ENCODE peak calls at places on chromosomes 16 and 17, in seven cellular contexts. T is HCT116, Q is OCI-LY7, X is SK-N-SH, C is hepatocyte, Z is GM23338, A is MM.1S. F is an unnamed sample. For H3K9me2, the result is how much of the 10 kb centered on the place peaks cover.

GRCh38 chr16:31871510-31871909 is 2.1 kb upstream of the ZNF267 start:
- DNase-seq in A (no peak), X (no peak), T (no peak), C (no peak), Z (no peak), Q (no peak), F (no peak)

GRCh38 chr17:69574257-69575197 is 160.0 kb downstream of the MAP2K6 start:
- DNase-seq in Q (peak), X (no peak), T (no peak), A (no peak), C (no peak), Z (peak), F (peak)

GRCh38 chr17:76458580-76459490 is 5.9 kb upstream of the UBE2O start:
- DNase-seq in X (peak), C (peak), Z (peak), A (peak), Q (peak), T (peak), F (peak)

GRCh38 chr16:52494621-52495020 is 52.3 kb downstream of the TOX3 start:
- DNase-seq in Z (no peak), C (no peak), X (no peak), A (no peak), Q (no peak), T (no peak), F (no peak)

GRCh38 chr17:71145486-71145885 is 975.3 kb upstream of the SOX9 start:
- DNase-seq in Z (no peak), X (no peak), C (no peak), A (no peak), T (no peak), Q (no peak), F (no peak)

GRCh38 chr16:67928561-67929364 is 2.9 kb downstream of the CTRL start:
- DNase-seq in T (peak), Q (peak), C (peak), A (peak), Z (peak), X (peak), F (peak)

GRCh38 chr16:86604436-86605220 is 26.3 kb downstream of the FOXL1 start:
- DNase-seq in X (no peak), Z (no peak), A (peak), T (no peak), C (no peak), Q (peak), F (no peak)

GRCh38 chr17:72697602-72698146 is 394.8 kb downstream of the SLC39A11 start:
- DNase-seq in C (peak), X (peak), T (no peak), Z (no peak), A (no peak), Q (no peak), F (peak)

GRCh38 chr16:56985288-56985961 is 3.9 kb upstream of the NLRC5 start:
- DNase-seq in Z (no peak), X (no peak), Q (no peak), C (peak), T (peak), A (no peak), F (peak)

GRCh38 chr16:78984887-78985464 is 615.6 kb downstream of the MAF start:
- DNase-seq in Q (no peak), T (no peak), X (peak), C (peak), Z (no peak), A (no peak), F (no peak)

GRCh38 chr16:47965439-47965838 is 190.4 kb downstream of the ABCC12 start:
- DNase-seq in C (no peak), A (no peak), Q (no peak), X (no peak), T (no peak), Z (peak), F (no peak)

GRCh38 chr17:73924488-73925186 is 278.8 kb upstream of the RPL38 start:
- DNase-seq in T (no peak), A (no peak), X (no peak), Z (no peak), Q (no peak), C (no peak), F (no peak)

GRCh38 chr17:68248199-68248825 is 469 bp downstream of the AMZ2 start:
- DNase-seq in X (no peak), T (no peak), Q (no peak), A (peak), Z (no peak), C (peak), F (peak)

GRCh38 chr16:63983401-63983800 is 1138.5 kb downstream of the CDH11 start:
- DNase-seq in Q (no peak), C (peak), Z (peak), X (no peak), T (no peak), A (no peak), F (peak)

GRCh38 chr17:50219345-50219744 is 17.9 kb upstream of the COL1A1 start:
- DNase-seq in Q (no peak), C (peak), Z (no peak), A (no peak), T (no peak), X (no peak), F (peak)

GRCh38 chr17:83189013-83189672 is 109.7 kb downstream of the METRNL start:
- DNase-seq in Z (no peak), X (no peak), C (no peak), T (no peak), Q (no peak), A (no peak), F (no peak)

GRCh38 chr17:14461131-14461530 is 160.2 kb downstream of the HS3ST3B1 start:
- DNase-seq in T (no peak), C (no peak), Q (no peak), Z (no peak), A (no peak), X (no peak), F (no peak)

GRCh38 chr16:22977294-22977697 is 163.3 kb downstream of the HS3ST2 start:
- DNase-seq in C (no peak), X (no peak), A (peak), T (peak), Q (peak), Z (peak), F (peak)

GRCh38 chr17:41665566-41666335 is 22.9 kb upstream of the EIF1 start:
- DNase-seq in Z (peak), X (peak), Q (peak), C (peak), A (peak), T (peak), F (peak)

GRCh38 chr17:58324409-58325288 is 3.9 kb downstream of the TSPOAP1 start:
- DNase-seq in Q (no peak), Z (peak), T (no peak), A (no peak), X (peak), C (peak), F (peak)
- TF ChIP-seq EZH2phosphoT487 in Q (no peak), Z (no peak), T (no peak), A (no peak), X (no peak), C (no peak), F (no peak)

GRCh38 chr17:29246638-29247037 is at the start of gene CRYBA1:
- DNase-seq in Z (no peak), C (no peak), Q (no peak), A (no peak), T (no peak), X (no peak), F (no peak)

GRCh38 chr17:29247219-29247618 is 560 bp downstream of the CRYBA1 start:
- DNase-seq in C (no peak), Z (no peak), A (no peak), Q (no peak), T (no peak), X (no peak), F (no peak)

GRCh38 chr17:29242790-29243189 is 3.9 kb upstream of the CRYBA1 start:
- DNase-seq in C (no peak), Z (no peak), T (no peak), A (no peak), X (no peak), Q (no peak), F (no peak)

GRCh38 chr17:29243792-29244191 is 2.9 kb upstream of the CRYBA1 start:
- DNase-seq in A (no peak), T (no peak), Z (peak), X (peak), Q (peak), C (no peak), F (peak)

DNA sequence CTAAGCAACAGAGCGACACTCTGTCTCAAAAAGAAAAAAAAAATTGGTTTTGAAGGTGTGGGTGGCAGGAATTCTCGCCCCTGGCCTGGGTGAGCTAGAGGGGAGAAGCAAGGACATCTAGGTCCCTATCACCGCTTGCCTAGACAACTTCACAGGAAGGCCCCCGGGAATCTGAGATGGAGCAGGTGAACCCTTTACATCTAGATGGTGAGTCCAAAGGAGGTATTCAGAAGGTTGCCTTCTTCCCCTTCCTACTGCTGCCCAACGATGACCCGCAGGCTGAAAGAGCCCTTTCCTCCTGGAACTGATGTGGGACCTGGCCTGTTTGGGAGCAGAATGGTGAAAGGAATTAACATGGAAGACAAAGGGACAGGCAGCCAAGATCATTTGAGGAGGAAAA is 1.3 kb upstream of the CRYBA1 start:
- DNase-seq in Z (no peak), C (no peak), A (no peak), Q (no peak), T (no peak), X (no peak), F (no peak)
- H3K9me2 ChIP-seq in Z (under half), C (under half), A (under half), Q (under half), T (under half), X (under half), F (under half)

DNA sequence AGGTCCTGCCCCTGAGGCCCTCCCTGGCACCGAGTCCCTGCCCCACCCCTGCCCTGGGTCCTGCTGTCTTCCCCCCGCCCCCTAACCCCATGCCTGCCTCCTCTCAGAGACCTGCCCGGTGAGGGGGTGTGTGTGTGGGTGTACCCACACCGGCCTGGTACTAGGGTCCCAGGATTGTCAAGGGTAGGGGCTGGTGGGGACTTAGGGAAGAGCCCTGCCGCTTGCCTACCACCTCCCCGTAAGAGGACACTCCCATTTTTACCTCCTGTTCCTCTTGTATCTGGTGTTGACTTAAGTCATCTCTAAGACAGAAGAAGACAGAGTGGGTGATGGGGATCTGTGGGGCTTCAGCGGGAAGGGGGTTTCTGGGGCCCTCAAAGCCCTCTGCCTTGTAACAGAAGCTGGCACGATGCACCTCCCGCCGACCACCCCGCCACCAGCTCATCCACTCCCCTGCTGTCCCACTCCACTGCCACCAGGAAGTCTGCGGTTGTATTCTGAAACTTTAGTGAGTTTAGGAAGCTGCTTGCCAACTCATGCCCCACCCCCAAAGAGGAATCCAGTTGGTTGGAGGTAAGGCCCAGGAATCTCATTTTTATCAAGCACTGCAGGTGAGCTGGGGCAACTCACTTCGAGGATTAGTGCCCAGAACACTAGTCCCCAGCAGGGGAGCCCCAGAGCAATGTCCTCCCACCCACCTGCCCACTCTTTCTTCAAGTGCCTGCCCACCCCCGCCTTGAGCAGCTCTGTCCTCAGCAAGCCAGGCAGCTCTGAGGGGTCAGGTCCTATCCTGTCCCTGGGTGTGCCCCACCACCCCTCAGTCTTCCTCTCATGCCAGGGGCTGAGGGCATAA is 5.6 kb downstream of the SPATA32 start:
- DNase-seq in T (no peak), Q (no peak), Z (peak), X (no peak), A (peak), C (no peak), F (no peak)
- TF ChIP-seq CTCF in T (peak), Q (no peak), Z (no peak), X (no peak), A (peak), C (no peak), F (peak)

GRCh38 chr17:3980381-3980975 is 16.2 kb upstream of the ATP2A3 start:
- DNase-seq in C (no peak), Q (no peak), X (peak), A (no peak), Z (no peak), T (no peak), F (no peak)
- TF ChIP-seq EZH2phosphoT487 in C (no peak), Q (no peak), X (no peak), A (no peak), Z (no peak), T (no peak), F (no peak)

GRCh38 chr16:80418772-80419355 is 121.9 kb upstream of the DYNLRB2 start:
- DNase-seq in X (no peak), Q (no peak), Z (no peak), C (no peak), A (no peak), T (no peak), F (no peak)
- H3K9me2 ChIP-seq in X (under half), Q (under half), Z (under half), C (under half), A (under half), T (under half), F (under half)

GRCh38 chr17:44952946-44953475 is 5.4 kb upstream of the KIF18B start:
- DNase-seq in Q (no peak), Z (peak), A (no peak), X (no peak), C (no peak), T (no peak), F (no peak)
- TF ChIP-seq CTCF in Q (no peak), Z (peak), A (no peak), X (no peak), C (no peak), T (no peak), F (no peak)

GRCh38 chr16:75763250-75763649 is 37.0 kb upstream of the CPHXL start:
- DNase-seq in T (no peak), Q (no peak), X (no peak), A (no peak), Z (peak), C (no peak), F (no peak)

GRCh38 chr16:75762746-75763145 is 36.5 kb upstream of the CPHXL start:
- DNase-seq in X (no peak), C (no peak), A (no peak), Z (no peak), T (no peak), Q (peak), F (no peak)

GRCh38 chr16:75760018-75760519 is 33.8 kb upstream of the CPHXL start:
- DNase-seq in A (no peak), C (no peak), Z (no peak), X (no peak), T (no peak), Q (no peak), F (no peak)

GRCh38 chr16:75761111-75761510 is 34.8 kb upstream of the CPHXL start:
- DNase-seq in Q (peak), T (no peak), Z (no peak), A (no peak), X (no peak), C (no peak), F (peak)

GRCh38 chr16:75764154-75764768 is 38.0 kb upstream of the CPHXL start:
- DNase-seq in A (peak), Q (peak), C (peak), Z (peak), X (peak), T (peak), F (peak)
- TF ChIP-seq EZH2phosphoT487 in A (no peak), Q (no peak), C (no peak), Z (no peak), X (no peak), T (no peak), F (no peak)

GRCh38 chr17:75383842-75384195 is 21.7 kb downstream of the GRB2 start:
- DNase-seq in T (no peak), A (no peak), Q (no peak), Z (no peak), C (no peak), X (no peak), F (no peak)

GRCh38 chr17:75388476-75389030 is 16.9 kb downstream of the GRB2 start:
- DNase-seq in X (no peak), C (no peak), A (no peak), Q (no peak), Z (no peak), T (no peak), F (no peak)

GRCh38 chr17:75380750-75381149 is 24.7 kb downstream of the GRB2 start:
- DNase-seq in Z (no peak), T (no peak), X (no peak), Q (no peak), C (no peak), A (no peak), F (no peak)

GRCh38 chr17:75386430-75386829 is 19.0 kb downstream of the GRB2 start:
- DNase-seq in Q (no peak), C (no peak), X (no peak), A (no peak), T (no peak), Z (no peak), F (no peak)

GRCh38 chr17:75384751-75385150 is 20.7 kb downstream of the GRB2 start:
- DNase-seq in Q (no peak), C (no peak), Z (no peak), T (no peak), X (no peak), A (no peak), F (no peak)
- H3K9me2 ChIP-seq in Q (under half), C (under half), Z (under half), T (under half), X (under half), A (under half), F (under half)

GRCh38 chr17:64772845-64773299 is 110.8 kb upstream of the SMURF2 start:
- DNase-seq in X (no peak), Q (no peak), T (no peak), A (no peak), C (no peak), Z (no peak), F (no peak)

GRCh38 chr17:64774888-64775600 is 112.9 kb upstream of the SMURF2 start:
- DNase-seq in A (no peak), Q (no peak), C (no peak), T (no peak), X (no peak), Z (no peak), F (no peak)

GRCh38 chr17:64775701-64776570 is 113.8 kb upstream of the SMURF2 start:
- DNase-seq in C (no peak), Z (no peak), A (no peak), T (no peak), X (no peak), Q (no peak), F (no peak)

GRCh38 chr17:64773386-64773835 is 111.3 kb upstream of the SMURF2 start:
- DNase-seq in Q (no peak), T (no peak), X (no peak), Z (no peak), C (no peak), A (no peak), F (no peak)

DNA sequence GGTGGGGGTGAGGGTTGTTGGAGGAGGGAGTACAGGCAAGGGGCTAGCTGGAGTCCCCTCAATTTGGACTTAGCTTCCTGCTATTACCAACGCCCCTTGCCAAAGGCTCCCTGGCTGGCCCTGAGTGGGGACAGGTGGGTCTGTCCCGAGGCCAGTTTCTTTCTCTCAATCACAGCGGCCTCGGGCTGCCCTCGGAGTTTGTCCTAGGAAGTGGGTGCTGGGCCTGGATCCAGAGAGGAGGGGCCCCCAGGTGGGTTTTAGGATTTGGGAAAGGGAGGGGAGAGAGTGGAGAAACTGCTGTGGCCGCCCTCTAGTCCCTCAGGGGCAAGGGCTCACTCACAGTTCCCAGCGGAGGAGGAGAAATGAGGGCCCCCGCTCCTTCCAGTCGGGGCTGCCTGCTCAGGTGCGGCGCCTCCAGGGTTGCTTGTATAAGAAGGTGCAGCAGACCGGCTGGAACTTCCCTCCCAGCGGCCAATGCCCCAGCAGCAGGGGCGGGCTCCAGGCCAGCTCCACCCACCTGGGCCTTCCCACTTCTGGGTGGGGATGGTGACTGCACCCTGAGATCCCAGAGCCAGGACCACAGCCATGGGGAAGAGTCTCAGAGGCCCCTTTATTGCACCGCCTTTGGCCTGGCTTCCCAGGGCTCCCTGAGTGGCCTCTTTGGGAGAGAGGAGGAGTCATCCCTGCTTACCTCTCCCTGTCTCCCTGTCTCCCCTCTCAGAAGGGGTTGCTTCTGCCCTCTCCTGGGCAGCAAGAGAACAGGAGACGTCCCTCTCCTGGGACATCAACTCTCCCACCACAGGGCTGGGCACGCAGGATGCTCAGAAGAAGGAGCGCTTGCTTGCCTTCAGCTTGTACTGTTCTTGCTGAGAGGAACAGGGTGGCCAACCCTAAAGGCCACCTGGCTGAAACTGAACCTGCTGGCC is 112.0 kb upstream of the SMURF2 start:
- DNase-seq in Z (peak), A (peak), C (peak), T (peak), Q (peak), X (peak), F (peak)
- TF ChIP-seq CTCF in Z (peak), A (peak), C (peak), T (peak), Q (peak), X (peak), F (peak)

F was measured in PC-3.